ENCODE peak calls at places on chromosomes 2 and 18, in ten cellular contexts. P is heart left ventricle, W is foreskin fibroblast, M is A549, Z is cardiac muscle cell, T is fibroblast of mammary gland, L is left ventricle myocardium inferior, A is body of pancreas, V is mammary epithelial cell, C is sigmoid colon. U is an unnamed sample.

GRCh38 chr2:74374509-74375205 is 5.5 kb downstream of the DCTN1 start:
- DNase-seq in P (peak), W (peak), M (peak), Z (peak), T (peak), L (peak), A (peak), V (no peak), C (peak), U (peak)

GRCh38 chr2:241546771-241547498 is 11.6 kb upstream of the BOK start:
- DNase-seq in P (no peak), W (peak), M (no peak), Z (peak), T (peak), L (no peak), A (no peak), V (no peak), C (no peak), U (peak)

GRCh38 chr2:67399831-67400489 is 2.8 kb downstream of the ETAA1 start:
- DNase-seq in P (no peak), W (peak), M (peak), Z (peak), T (peak), L (no peak), A (no peak), V (peak), C (no peak), U (peak)

GRCh38 chr2:191245869-191246531 is 796 bp downstream of the MYO1B start:
- DNase-seq in P (peak), W (peak), M (peak), Z (peak), T (peak), L (peak), A (peak), V (peak), C (peak), U (peak)

GRCh38 chr18:77062518-77063003 is 70.0 kb downstream of the MBP start:
- DNase-seq in P (no peak), W (no peak), M (no peak), Z (peak), T (peak), L (no peak), A (no peak), V (no peak), C (no peak), U (no peak)

GRCh38 chr2:234802071-234802844 is 149.6 kb upstream of the SH3BP4 start:
- DNase-seq in P (no peak), W (no peak), M (no peak), Z (no peak), T (no peak), L (no peak), A (no peak), V (no peak), C (no peak), U (no peak)

GRCh38 chr2:139790807-139791206 is 1010.6 kb upstream of the NXPH2 start:
- DNase-seq in P (no peak), W (no peak), M (peak), Z (peak), T (peak), L (no peak), A (no peak), V (peak), C (no peak), U (peak)

GRCh38 chr2:25215948-25216679 is 47.7 kb upstream of the POMC start:
- DNase-seq in P (peak), W (peak), M (peak), Z (peak), T (peak), L (peak), A (peak), V (no peak), C (peak), U (peak)

GRCh38 chr2:69755862-69756467 is 14.0 kb downstream of the ANXA4 start:
- DNase-seq in P (no peak), W (peak), M (peak), Z (peak), T (peak), L (no peak), A (no peak), V (peak), C (no peak), U (peak)

GRCh38 chr2:23536326-23536725 is 151.3 kb downstream of the KLHL29 start:
- DNase-seq in P (no peak), W (no peak), M (no peak), Z (no peak), T (no peak), L (no peak), A (no peak), V (no peak), C (no peak), U (no peak)

GRCh38 chr2:215843579-215843978 is 169.8 kb downstream of the MREG start:
- DNase-seq in P (no peak), W (peak), M (peak), Z (peak), T (peak), L (no peak), A (peak), V (peak), C (no peak), U (peak)

GRCh38 chr18:57813245-57813644 is 10.1 kb upstream of the ATP8B1 start:
- DNase-seq in P (no peak), W (peak), M (peak), Z (peak), T (peak), L (no peak), A (no peak), V (peak), C (no peak), U (peak)

GRCh38 chr2:195092341-195092740 is 564.7 kb upstream of the SLC39A10 start:
- DNase-seq in P (no peak), W (no peak), M (no peak), Z (no peak), T (no peak), L (no peak), A (no peak), V (no peak), C (no peak), U (no peak)

GRCh38 chr2:600542-601386 is 76.4 kb downstream of the TMEM18 start:
- DNase-seq in P (no peak), W (no peak), M (peak), Z (no peak), T (no peak), L (no peak), A (no peak), V (no peak), C (no peak), U (no peak)

GRCh38 chr2:180947208-180947689 is 33.2 kb upstream of the UBE2E3 start:
- DNase-seq in P (no peak), W (no peak), M (no peak), Z (no peak), T (no peak), L (no peak), A (no peak), V (no peak), C (no peak), U (no peak)

GRCh38 chr2:10787176-10787968 is 25.2 kb downstream of the PDIA6 start:
- DNase-seq in P (no peak), W (no peak), M (peak), Z (peak), T (peak), L (no peak), A (no peak), V (no peak), C (no peak), U (peak)

GRCh38 chr2:68709421-68709911 is 25.1 kb upstream of the ARHGAP25 start:
- DNase-seq in P (no peak), W (peak), M (peak), Z (peak), T (peak), L (no peak), A (no peak), V (peak), C (no peak), U (peak)

GRCh38 chr2:10286216-10287037 is 16.3 kb upstream of the HPCAL1 start:
- DNase-seq in P (peak), W (no peak), M (no peak), Z (no peak), T (no peak), L (peak), A (peak), V (no peak), C (no peak), U (no peak)

GRCh38 chr2:10891391-10891790 is 20.3 kb upstream of the KCNF1 start:
- DNase-seq in P (no peak), W (no peak), M (no peak), Z (no peak), T (no peak), L (no peak), A (no peak), V (no peak), C (no peak), U (no peak)

GRCh38 chr18:23504720-23505119 is 1.4 kb downstream of the RMC1 start:
- DNase-seq in P (no peak), W (no peak), M (no peak), Z (no peak), T (no peak), L (no peak), A (peak), V (no peak), C (no peak), U (no peak)

GRCh38 chr2:44941551-44942234 is at the start of gene SIX3:
- DNase-seq in P (no peak), W (no peak), M (peak), Z (no peak), T (no peak), L (no peak), A (no peak), V (peak), C (no peak), U (peak)

GRCh38 chr2:144307711-144308110 is 212.2 kb downstream of the ZEB2 start:
- DNase-seq in P (no peak), W (no peak), M (no peak), Z (no peak), T (no peak), L (no peak), A (no peak), V (no peak), C (no peak), U (no peak)

GRCh38 chr2:101402637-101403036 is 15.3 kb upstream of the CREG2 start:
- DNase-seq in P (no peak), W (no peak), M (no peak), Z (no peak), T (no peak), L (no peak), A (no peak), V (no peak), C (no peak), U (no peak)

GRCh38 chr2:46097714-46098480 is 199.3 kb upstream of the EPAS1 start:
- DNase-seq in P (peak), W (peak), M (peak), Z (peak), T (peak), L (no peak), A (peak), V (peak), C (peak), U (peak)

GRCh38 chr2:70919672-70920366 is 15.9 kb upstream of the ATP6V1B1 start:
- DNase-seq in P (peak), W (peak), M (peak), Z (peak), T (peak), L (peak), A (peak), V (peak), C (peak), U (peak)

GRCh38 chr2:26609133-26609532 is 32.0 kb downstream of the CIB4 start:
- DNase-seq in P (no peak), W (no peak), M (no peak), Z (no peak), T (no peak), L (no peak), A (no peak), V (no peak), C (no peak), U (no peak)

GRCh38 chr18:35072616-35073015 is 31.4 kb downstream of the MAPRE2 start:
- DNase-seq in P (no peak), W (no peak), M (no peak), Z (no peak), T (no peak), L (no peak), A (no peak), V (no peak), C (no peak), U (no peak)

GRCh38 chr2:164625378-164625971 is 4.2 kb upstream of the GRB14 start:
- DNase-seq in P (no peak), W (peak), M (no peak), Z (peak), T (peak), L (no peak), A (no peak), V (peak), C (no peak), U (peak)

GRCh38 chr2:237558918-237559645 is 7.3 kb upstream of the PRLH start:
- DNase-seq in P (peak), W (peak), M (peak), Z (peak), T (peak), L (peak), A (peak), V (peak), C (peak), U (peak)

GRCh38 chr2:189304360-189304759 is 124.8 kb upstream of the COL5A2 start:
- DNase-seq in P (no peak), W (no peak), M (no peak), Z (no peak), T (no peak), L (no peak), A (no peak), V (no peak), C (no peak), U (no peak)

GRCh38 chr2:240033330-240033678 is 3.1 kb upstream of the OR6B2 start:
- DNase-seq in P (no peak), W (no peak), M (no peak), Z (no peak), T (no peak), L (no peak), A (no peak), V (no peak), C (no peak), U (no peak)

GRCh38 chr2:73933194-73933593 is 6.5 kb downstream of the DGUOK start:
- DNase-seq in P (no peak), W (no peak), M (no peak), Z (no peak), T (peak), L (no peak), A (no peak), V (peak), C (no peak), U (peak)

GRCh38 chr18:77701977-77702376 is 452.3 kb downstream of the GALR1 start:
- DNase-seq in P (no peak), W (no peak), M (no peak), Z (no peak), T (no peak), L (no peak), A (no peak), V (no peak), C (no peak), U (no peak)

GRCh38 chr2:85772019-85772745 is 18.4 kb downstream of the ATOH8 start:
- DNase-seq in P (peak), W (peak), M (peak), Z (peak), T (peak), L (peak), A (peak), V (peak), C (peak), U (peak)

GRCh38 chr2:203533696-203534471 is 1.2 kb downstream of the RAPH1 start:
- DNase-seq in P (no peak), W (peak), M (peak), Z (peak), T (peak), L (no peak), A (no peak), V (peak), C (no peak), U (peak)

GRCh38 chr2:50476174-50476573 is 555.8 kb downstream of the NRXN1 start:
- DNase-seq in P (no peak), W (no peak), M (no peak), Z (no peak), T (no peak), L (no peak), A (no peak), V (peak), C (no peak), U (peak)

GRCh38 chr2:85731606-85732005 is 22.2 kb upstream of the ATOH8 start:
- DNase-seq in P (no peak), W (no peak), M (no peak), Z (no peak), T (no peak), L (no peak), A (no peak), V (no peak), C (peak), U (no peak)

GRCh38 chr18:27419646-27420045 is 234.5 kb upstream of the CHST9 start:
- DNase-seq in P (no peak), W (no peak), M (no peak), Z (no peak), T (no peak), L (no peak), A (no peak), V (no peak), C (no peak), U (no peak)

GRCh38 chr18:28120811-28121210 is 56.1 kb downstream of the CDH2 start:
- DNase-seq in P (no peak), W (no peak), M (no peak), Z (no peak), T (no peak), L (no peak), A (no peak), V (no peak), C (no peak), U (no peak)

DNA sequence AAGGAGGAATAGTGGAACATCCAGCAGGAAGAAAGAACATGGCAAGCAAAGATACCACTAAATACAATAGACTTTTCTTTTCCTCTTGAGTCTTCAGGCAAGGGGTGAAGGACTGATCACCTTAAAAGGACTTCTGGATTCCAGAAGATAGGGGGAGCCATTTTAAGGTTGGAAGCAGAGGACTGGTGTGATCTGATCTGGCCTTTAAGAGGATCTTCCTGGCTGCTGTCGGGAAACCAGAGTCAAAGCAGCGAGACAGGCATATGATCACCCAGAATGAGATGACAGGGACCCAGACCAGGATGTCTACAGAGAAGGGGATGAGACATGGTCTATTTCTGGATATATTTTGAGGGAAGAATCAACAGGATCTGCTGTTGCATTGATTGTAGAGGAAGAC is 558.0 kb downstream of the STK39 start:
- DNase-seq in P (no peak), W (no peak), M (peak), Z (no peak), T (peak), L (no peak), A (no peak), V (no peak), C (no peak), U (peak)
- TF ChIP-seq CTCF in P (no peak), W (no peak), M (no peak), Z (no peak), T (peak), L (no peak), A (no peak), V (peak), C (no peak), U (no peak)

GRCh38 chr2:187548658-187549057 is 5.6 kb downstream of the TFPI start:
- DNase-seq in P (no peak), W (no peak), M (no peak), Z (no peak), T (no peak), L (no peak), A (no peak), V (no peak), C (no peak), U (no peak)

GRCh38 chr2:187545238-187545751 is 8.9 kb downstream of the TFPI start:
- DNase-seq in P (no peak), W (no peak), M (peak), Z (peak), T (no peak), L (no peak), A (no peak), V (no peak), C (no peak), U (no peak)

GRCh38 chr2:187546762-187547333 is 7.4 kb downstream of the TFPI start:
- DNase-seq in P (no peak), W (no peak), M (no peak), Z (no peak), T (no peak), L (no peak), A (no peak), V (no peak), C (no peak), U (no peak)

GRCh38 chr2:187549193-187549592 is 5.0 kb downstream of the TFPI start:
- DNase-seq in P (no peak), W (no peak), M (no peak), Z (no peak), T (no peak), L (no peak), A (no peak), V (no peak), C (no peak), U (no peak)

DNA sequence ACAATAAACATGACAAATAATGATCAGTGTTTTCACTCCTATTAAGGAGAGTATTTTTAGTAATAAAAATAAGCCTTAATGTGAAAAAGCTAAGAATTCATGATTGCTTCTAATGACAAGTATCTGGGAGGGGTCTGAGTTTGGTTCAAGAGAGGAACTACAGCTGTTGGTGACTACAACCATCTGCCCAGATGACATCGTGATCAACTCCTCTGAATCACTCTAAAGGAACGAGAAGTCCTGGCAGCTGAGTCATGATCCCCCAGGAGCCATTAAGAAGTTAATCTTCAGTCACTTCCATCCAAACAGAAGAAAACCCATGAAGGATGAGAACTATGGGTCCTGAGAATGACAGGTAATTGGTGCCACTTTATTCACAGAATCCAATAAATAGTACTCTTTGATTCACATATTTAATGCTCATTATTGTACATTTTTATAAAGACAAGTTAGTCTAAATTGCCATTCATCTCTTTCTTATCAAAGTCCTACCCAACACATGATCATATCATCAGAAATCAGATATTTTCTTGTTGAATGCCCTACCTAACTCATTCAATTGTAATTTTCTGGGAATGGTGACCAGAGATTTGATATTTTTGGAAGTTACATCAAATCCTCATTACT is 6.8 kb downstream of the TFPI start:
- DNase-seq in P (peak), W (peak), M (peak), Z (peak), T (peak), L (peak), A (peak), V (peak), C (peak), U (peak)
- H3K4me3 ChIP-seq in P (no peak), W (no peak), M (no peak), Z (no peak), T (no peak), L (no peak), A (no peak), V (no peak), C (no peak), U (no peak)

GRCh38 chr2:36459725-36460137 is 104.2 kb downstream of the CRIM1 start:
- DNase-seq in P (no peak), W (no peak), M (peak), Z (peak), T (peak), L (no peak), A (peak), V (peak), C (no peak), U (peak)
- TF ChIP-seq CTCF in P (peak), W (peak), M (peak), Z (peak), T (peak), L (peak), A (peak), V (peak), C (peak), U (peak)

GRCh38 chr18:12777543-12777942 is 74.7 kb downstream of the PSMG2 start:
- DNase-seq in P (no peak), W (no peak), M (no peak), Z (no peak), T (no peak), L (no peak), A (no peak), V (no peak), C (no peak), U (no peak)
- H3K4me3 ChIP-seq in P (no peak), W (no peak), M (no peak), Z (no peak), T (peak), L (peak), A (no peak), V (no peak), C (no peak), U (peak)

U was measured in epithelial cell of esophagus.